ENCODE peak calls at places on chromosomes 11 and 22, in six cellular contexts. One of them, this sample, is unnamed.
A peak's percentile ranks its signal among the peaks of the same experiment; 100 is the strongest.

GRCh38 chr22:25354456-25354855 is 135.0 kb downstream of the CRYBB2 start:
- DNase-seq in MM.1S: no peak
- DNase-seq in T follicular helper cell: no peak
- DNase-seq in glomerular endothelial cell: no peak
- DNase-seq in stimulated activated CD4-positive, alpha-beta T cell treated with anti-CD3 and anti-CD28 coated beads, Interleukin-2, amount 100 ng/mL, for 48 hours: no peak
- DNase-seq in activated T-helper 1 cell treated with anti-CD3 and anti-CD28 coated beads, Interleukin-12 subunit alpha, Interleukin-12 subunit beta, Interleukin-2, Interleukin-4 antibody, amounts not matched to agents 30 ng/mL and 10 ng/mL and 1 ng/mL, durations not matched to agents 14 hours and 24 hours and 36 hours: no peak
- DNase-seq in this sample: no peak

GRCh38 chr11:76700177-76701100 is 29.9 kb upstream of the LRRC32 start:
- DNase-seq in activated T-helper 1 cell treated with anti-CD3 and anti-CD28 coated beads, Interleukin-12 subunit alpha, Interleukin-12 subunit beta, Interleukin-2, Interleukin-4 antibody, amounts not matched to agents 30 ng/mL and 10 ng/mL and 1 ng/mL, durations not matched to agents 14 hours and 24 hours and 36 hours: no peak
- DNase-seq in T follicular helper cell: no peak
- DNase-seq in stimulated activated CD4-positive, alpha-beta T cell treated with anti-CD3 and anti-CD28 coated beads, Interleukin-2, amount 100 ng/mL, for 48 hours: no peak
- DNase-seq in MM.1S: no peak
- DNase-seq in glomerular endothelial cell: peak; percentile 72
- DNase-seq in this sample: no peak

GRCh38 chr11:6991227-6991626 is 28.9 kb downstream of the ZNF214 start:
- DNase-seq in stimulated activated CD4-positive, alpha-beta T cell treated with anti-CD3 and anti-CD28 coated beads, Interleukin-2, amount 100 ng/mL, for 48 hours: no peak
- DNase-seq in T follicular helper cell: no peak
- DNase-seq in activated T-helper 1 cell treated with anti-CD3 and anti-CD28 coated beads, Interleukin-12 subunit alpha, Interleukin-12 subunit beta, Interleukin-2, Interleukin-4 antibody, amounts not matched to agents 30 ng/mL and 10 ng/mL and 1 ng/mL, durations not matched to agents 14 hours and 24 hours and 36 hours: no peak
- DNase-seq in glomerular endothelial cell: no peak
- DNase-seq in MM.1S: no peak
- DNase-seq in this sample: no peak

GRCh38 chr22:27686534-27686933 is 115.0 kb downstream of the MN1 start:
- DNase-seq in glomerular endothelial cell: no peak
- DNase-seq in activated T-helper 1 cell treated with anti-CD3 and anti-CD28 coated beads, Interleukin-12 subunit alpha, Interleukin-12 subunit beta, Interleukin-2, Interleukin-4 antibody, amounts not matched to agents 30 ng/mL and 10 ng/mL and 1 ng/mL, durations not matched to agents 14 hours and 24 hours and 36 hours: no peak
- DNase-seq in stimulated activated CD4-positive, alpha-beta T cell treated with anti-CD3 and anti-CD28 coated beads, Interleukin-2, amount 100 ng/mL, for 48 hours: no peak
- DNase-seq in T follicular helper cell: no peak
- DNase-seq in MM.1S: no peak
- DNase-seq in this sample: no peak

GRCh38 chr22:44067901-44068300 is 43.8 kb downstream of the PARVB start:
- DNase-seq in stimulated activated CD4-positive, alpha-beta T cell treated with anti-CD3 and anti-CD28 coated beads, Interleukin-2, amount 100 ng/mL, for 48 hours: no peak
- DNase-seq in glomerular endothelial cell: no peak
- DNase-seq in activated T-helper 1 cell treated with anti-CD3 and anti-CD28 coated beads, Interleukin-12 subunit alpha, Interleukin-12 subunit beta, Interleukin-2, Interleukin-4 antibody, amounts not matched to agents 30 ng/mL and 10 ng/mL and 1 ng/mL, durations not matched to agents 14 hours and 24 hours and 36 hours: no peak
- DNase-seq in MM.1S: no peak
- DNase-seq in T follicular helper cell: no peak
- DNase-seq in this sample: no peak

GRCh38 chr11:11605181-11605580 is 16.6 kb downstream of the GALNT18 start:
- DNase-seq in MM.1S: no peak
- DNase-seq in stimulated activated CD4-positive, alpha-beta T cell treated with anti-CD3 and anti-CD28 coated beads, Interleukin-2, amount 100 ng/mL, for 48 hours: no peak
- DNase-seq in T follicular helper cell: no peak
- DNase-seq in glomerular endothelial cell: no peak
- DNase-seq in activated T-helper 1 cell treated with anti-CD3 and anti-CD28 coated beads, Interleukin-12 subunit alpha, Interleukin-12 subunit beta, Interleukin-2, Interleukin-4 antibody, amounts not matched to agents 30 ng/mL and 10 ng/mL and 1 ng/mL, durations not matched to agents 14 hours and 24 hours and 36 hours: no peak
- DNase-seq in this sample: no peak

GRCh38 chr11:134632347-134633119 is 220.5 kb upstream of the B3GAT1 start:
- DNase-seq in activated T-helper 1 cell treated with anti-CD3 and anti-CD28 coated beads, Interleukin-12 subunit alpha, Interleukin-12 subunit beta, Interleukin-2, Interleukin-4 antibody, amounts not matched to agents 30 ng/mL and 10 ng/mL and 1 ng/mL, durations not matched to agents 14 hours and 24 hours and 36 hours: no peak
- DNase-seq in glomerular endothelial cell: no peak
- DNase-seq in MM.1S: no peak
- DNase-seq in T follicular helper cell: no peak
- DNase-seq in stimulated activated CD4-positive, alpha-beta T cell treated with anti-CD3 and anti-CD28 coated beads, Interleukin-2, amount 100 ng/mL, for 48 hours: no peak
- DNase-seq in this sample: no peak

GRCh38 chr22:27019827-27020226 is 362.4 kb downstream of the MIAT start:
- DNase-seq in stimulated activated CD4-positive, alpha-beta T cell treated with anti-CD3 and anti-CD28 coated beads, Interleukin-2, amount 100 ng/mL, for 48 hours: no peak
- DNase-seq in activated T-helper 1 cell treated with anti-CD3 and anti-CD28 coated beads, Interleukin-12 subunit alpha, Interleukin-12 subunit beta, Interleukin-2, Interleukin-4 antibody, amounts not matched to agents 30 ng/mL and 10 ng/mL and 1 ng/mL, durations not matched to agents 14 hours and 24 hours and 36 hours: no peak
- DNase-seq in glomerular endothelial cell: no peak
- DNase-seq in MM.1S: no peak
- DNase-seq in T follicular helper cell: no peak
- DNase-seq in this sample: no peak

GRCh38 chr11:35478411-35479139 is 46.8 kb downstream of the PAMR1 start:
- DNase-seq in glomerular endothelial cell: no peak
- DNase-seq in stimulated activated CD4-positive, alpha-beta T cell treated with anti-CD3 and anti-CD28 coated beads, Interleukin-2, amount 100 ng/mL, for 48 hours: no peak
- DNase-seq in activated T-helper 1 cell treated with anti-CD3 and anti-CD28 coated beads, Interleukin-12 subunit alpha, Interleukin-12 subunit beta, Interleukin-2, Interleukin-4 antibody, amounts not matched to agents 30 ng/mL and 10 ng/mL and 1 ng/mL, durations not matched to agents 14 hours and 24 hours and 36 hours: no peak
- DNase-seq in T follicular helper cell: no peak
- DNase-seq in MM.1S: no peak
- DNase-seq in this sample: no peak

GRCh38 chr22:36858966-36859365 is 1.8 kb upstream of the NCF4 start:
- DNase-seq in T follicular helper cell: no peak
- DNase-seq in activated T-helper 1 cell treated with anti-CD3 and anti-CD28 coated beads, Interleukin-12 subunit alpha, Interleukin-12 subunit beta, Interleukin-2, Interleukin-4 antibody, amounts not matched to agents 30 ng/mL and 10 ng/mL and 1 ng/mL, durations not matched to agents 14 hours and 24 hours and 36 hours: no peak
- DNase-seq in stimulated activated CD4-positive, alpha-beta T cell treated with anti-CD3 and anti-CD28 coated beads, Interleukin-2, amount 100 ng/mL, for 48 hours: no peak
- DNase-seq in glomerular endothelial cell: no peak
- DNase-seq in MM.1S: peak; percentile 42
- DNase-seq in this sample: no peak

GRCh38 chr22:36405221-36405631 is 17.5 kb upstream of the MYH9 start:
- DNase-seq in glomerular endothelial cell: no peak
- DNase-seq in T follicular helper cell: no peak
- DNase-seq in stimulated activated CD4-positive, alpha-beta T cell treated with anti-CD3 and anti-CD28 coated beads, Interleukin-2, amount 100 ng/mL, for 48 hours: no peak
- DNase-seq in MM.1S: peak; percentile 42
- DNase-seq in activated T-helper 1 cell treated with anti-CD3 and anti-CD28 coated beads, Interleukin-12 subunit alpha, Interleukin-12 subunit beta, Interleukin-2, Interleukin-4 antibody, amounts not matched to agents 30 ng/mL and 10 ng/mL and 1 ng/mL, durations not matched to agents 14 hours and 24 hours and 36 hours: no peak
- DNase-seq in this sample: no peak

GRCh38 chr11:62025429-62026105 is 58.1 kb upstream of the FTH1 start:
- DNase-seq in stimulated activated CD4-positive, alpha-beta T cell treated with anti-CD3 and anti-CD28 coated beads, Interleukin-2, amount 100 ng/mL, for 48 hours: peak; percentile 30
- DNase-seq in activated T-helper 1 cell treated with anti-CD3 and anti-CD28 coated beads, Interleukin-12 subunit alpha, Interleukin-12 subunit beta, Interleukin-2, Interleukin-4 antibody, amounts not matched to agents 30 ng/mL and 10 ng/mL and 1 ng/mL, durations not matched to agents 14 hours and 24 hours and 36 hours: peak; percentile 75
- DNase-seq in glomerular endothelial cell: peak; percentile 92
- DNase-seq in T follicular helper cell: peak; percentile 85
- DNase-seq in MM.1S: peak; percentile 11
- DNase-seq in this sample: peak; percentile 77

GRCh38 chr11:33687733-33688479 is 12.7 kb downstream of the C11orf91 start:
- DNase-seq in T follicular helper cell: no peak
- DNase-seq in glomerular endothelial cell: no peak
- DNase-seq in activated T-helper 1 cell treated with anti-CD3 and anti-CD28 coated beads, Interleukin-12 subunit alpha, Interleukin-12 subunit beta, Interleukin-2, Interleukin-4 antibody, amounts not matched to agents 30 ng/mL and 10 ng/mL and 1 ng/mL, durations not matched to agents 14 hours and 24 hours and 36 hours: no peak
- DNase-seq in MM.1S: peak; percentile 76
- DNase-seq in stimulated activated CD4-positive, alpha-beta T cell treated with anti-CD3 and anti-CD28 coated beads, Interleukin-2, amount 100 ng/mL, for 48 hours: no peak
- DNase-seq in this sample: no peak

GRCh38 chr11:122850076-122850631 is 11.9 kb downstream of the CRTAM start:
- DNase-seq in activated T-helper 1 cell treated with anti-CD3 and anti-CD28 coated beads, Interleukin-12 subunit alpha, Interleukin-12 subunit beta, Interleukin-2, Interleukin-4 antibody, amounts not matched to agents 30 ng/mL and 10 ng/mL and 1 ng/mL, durations not matched to agents 14 hours and 24 hours and 36 hours: no peak
- DNase-seq in stimulated activated CD4-positive, alpha-beta T cell treated with anti-CD3 and anti-CD28 coated beads, Interleukin-2, amount 100 ng/mL, for 48 hours: no peak
- DNase-seq in glomerular endothelial cell: no peak
- DNase-seq in MM.1S: no peak
- DNase-seq in T follicular helper cell: no peak
- DNase-seq in this sample: no peak

GRCh38 chr11:65851811-65852507 is 6.0 kb downstream of the CFL1 start:
- DNase-seq in stimulated activated CD4-positive, alpha-beta T cell treated with anti-CD3 and anti-CD28 coated beads, Interleukin-2, amount 100 ng/mL, for 48 hours: no peak
- DNase-seq in activated T-helper 1 cell treated with anti-CD3 and anti-CD28 coated beads, Interleukin-12 subunit alpha, Interleukin-12 subunit beta, Interleukin-2, Interleukin-4 antibody, amounts not matched to agents 30 ng/mL and 10 ng/mL and 1 ng/mL, durations not matched to agents 14 hours and 24 hours and 36 hours: no peak
- DNase-seq in glomerular endothelial cell: no peak
- DNase-seq in MM.1S: no peak
- DNase-seq in T follicular helper cell: no peak
- DNase-seq in this sample: no peak

GRCh38 chr11:66887531-66887930 is 30.7 kb downstream of the LRFN4 start:
- DNase-seq in activated T-helper 1 cell treated with anti-CD3 and anti-CD28 coated beads, Interleukin-12 subunit alpha, Interleukin-12 subunit beta, Interleukin-2, Interleukin-4 antibody, amounts not matched to agents 30 ng/mL and 10 ng/mL and 1 ng/mL, durations not matched to agents 14 hours and 24 hours and 36 hours: no peak
- DNase-seq in glomerular endothelial cell: no peak
- DNase-seq in T follicular helper cell: no peak
- DNase-seq in MM.1S: no peak
- DNase-seq in stimulated activated CD4-positive, alpha-beta T cell treated with anti-CD3 and anti-CD28 coated beads, Interleukin-2, amount 100 ng/mL, for 48 hours: no peak
- DNase-seq in this sample: no peak

GRCh38 chr22:29726104-29726503 is 6.3 kb downstream of the CABP7 start:
- DNase-seq in stimulated activated CD4-positive, alpha-beta T cell treated with anti-CD3 and anti-CD28 coated beads, Interleukin-2, amount 100 ng/mL, for 48 hours: no peak
- DNase-seq in MM.1S: no peak
- DNase-seq in glomerular endothelial cell: no peak
- DNase-seq in activated T-helper 1 cell treated with anti-CD3 and anti-CD28 coated beads, Interleukin-12 subunit alpha, Interleukin-12 subunit beta, Interleukin-2, Interleukin-4 antibody, amounts not matched to agents 30 ng/mL and 10 ng/mL and 1 ng/mL, durations not matched to agents 14 hours and 24 hours and 36 hours: no peak
- DNase-seq in T follicular helper cell: no peak
- DNase-seq in this sample: no peak

GRCh38 chr11:6746086-6746618 is 25.6 kb downstream of the OR2AG2 start:
- DNase-seq in glomerular endothelial cell: no peak
- DNase-seq in MM.1S: peak; percentile 84
- DNase-seq in stimulated activated CD4-positive, alpha-beta T cell treated with anti-CD3 and anti-CD28 coated beads, Interleukin-2, amount 100 ng/mL, for 48 hours: no peak
- DNase-seq in T follicular helper cell: peak; percentile 9
- DNase-seq in activated T-helper 1 cell treated with anti-CD3 and anti-CD28 coated beads, Interleukin-12 subunit alpha, Interleukin-12 subunit beta, Interleukin-2, Interleukin-4 antibody, amounts not matched to agents 30 ng/mL and 10 ng/mL and 1 ng/mL, durations not matched to agents 14 hours and 24 hours and 36 hours: peak; percentile 40
- DNase-seq in this sample: no peak

GRCh38 chr22:50726643-50727340 is 11.2 kb upstream of the ACR start:
- DNase-seq in activated T-helper 1 cell treated with anti-CD3 and anti-CD28 coated beads, Interleukin-12 subunit alpha, Interleukin-12 subunit beta, Interleukin-2, Interleukin-4 antibody, amounts not matched to agents 30 ng/mL and 10 ng/mL and 1 ng/mL, durations not matched to agents 14 hours and 24 hours and 36 hours: no peak
- DNase-seq in stimulated activated CD4-positive, alpha-beta T cell treated with anti-CD3 and anti-CD28 coated beads, Interleukin-2, amount 100 ng/mL, for 48 hours: no peak
- DNase-seq in T follicular helper cell: no peak
- DNase-seq in MM.1S: no peak
- DNase-seq in glomerular endothelial cell: no peak
- DNase-seq in this sample: no peak

GRCh38 chr22:36926309-36926708 is 12.9 kb downstream of the CSF2RB start:
- DNase-seq in MM.1S: no peak
- DNase-seq in stimulated activated CD4-positive, alpha-beta T cell treated with anti-CD3 and anti-CD28 coated beads, Interleukin-2, amount 100 ng/mL, for 48 hours: no peak
- DNase-seq in activated T-helper 1 cell treated with anti-CD3 and anti-CD28 coated beads, Interleukin-12 subunit alpha, Interleukin-12 subunit beta, Interleukin-2, Interleukin-4 antibody, amounts not matched to agents 30 ng/mL and 10 ng/mL and 1 ng/mL, durations not matched to agents 14 hours and 24 hours and 36 hours: no peak
- DNase-seq in glomerular endothelial cell: no peak
- DNase-seq in T follicular helper cell: no peak
- DNase-seq in this sample: no peak

GRCh38 chr11:64303109-64304031 is 2.0 kb upstream of the ESRRA start:
- DNase-seq in activated T-helper 1 cell treated with anti-CD3 and anti-CD28 coated beads, Interleukin-12 subunit alpha, Interleukin-12 subunit beta, Interleukin-2, Interleukin-4 antibody, amounts not matched to agents 30 ng/mL and 10 ng/mL and 1 ng/mL, durations not matched to agents 14 hours and 24 hours and 36 hours: no peak
- DNase-seq in glomerular endothelial cell: no peak
- DNase-seq in stimulated activated CD4-positive, alpha-beta T cell treated with anti-CD3 and anti-CD28 coated beads, Interleukin-2, amount 100 ng/mL, for 48 hours: no peak
- DNase-seq in MM.1S: no peak
- DNase-seq in T follicular helper cell: no peak
- DNase-seq in this sample: no peak

GRCh38 chr11:27381238-27381666 is 18.2 kb upstream of the CCDC34 start:
- DNase-seq in activated T-helper 1 cell treated with anti-CD3 and anti-CD28 coated beads, Interleukin-12 subunit alpha, Interleukin-12 subunit beta, Interleukin-2, Interleukin-4 antibody, amounts not matched to agents 30 ng/mL and 10 ng/mL and 1 ng/mL, durations not matched to agents 14 hours and 24 hours and 36 hours: no peak
- DNase-seq in T follicular helper cell: no peak
- DNase-seq in glomerular endothelial cell: no peak
- DNase-seq in MM.1S: no peak
- DNase-seq in stimulated activated CD4-positive, alpha-beta T cell treated with anti-CD3 and anti-CD28 coated beads, Interleukin-2, amount 100 ng/mL, for 48 hours: no peak
- DNase-seq in this sample: no peak

This sample was measured in T-helper 17 cell.